ENCODE peak calls at places on chromosome 11, in eight cellular contexts. B is lower lobe of right lung, X is A549, Y is heart right ventricle, P is pancreas, D is cardiac muscle cell, O is IMR-90, E is colonic mucosa. T is an unnamed sample.

GRCh38 chr11:3049430-3050243 is 7.6 kb downstream of the CARS1 start:
- DNase-seq in B (peak; percentile 67), X (peak; percentile 90), Y (peak; percentile 43), P (peak; percentile 76), D (peak; percentile 97), O (peak; percentile 98), E (peak; percentile 60), T (peak; percentile 76)

GRCh38 chr11:69447786-69448185 is 33.7 kb upstream of the LINC01488 start:
- DNase-seq in B (peak; percentile 67), X (no peak), Y (no peak), P (peak; percentile 19), D (no peak), O (no peak), E (no peak), T (peak; percentile 63)

GRCh38 chr11:64239662-64240466 is 1.0 kb upstream of the FKBP2 start:
- DNase-seq in B (no peak), X (no peak), Y (no peak), P (no peak), D (no peak), O (no peak), E (no peak), T (no peak)

GRCh38 chr11:123483058-123483457 is 53.0 kb downstream of the GRAMD1B start:
- DNase-seq in B (no peak), X (peak; percentile 22), Y (no peak), P (no peak), D (peak; percentile 28), O (peak; percentile 70), E (no peak), T (peak; percentile 65)

GRCh38 chr11:15493066-15493465 is 378.3 kb downstream of the INSC start:
- DNase-seq in B (no peak), X (no peak), Y (no peak), P (no peak), D (peak; percentile 6), O (peak; percentile 2), E (no peak), T (no peak)

GRCh38 chr11:57417056-57417455 is 9.9 kb downstream of the SLC43A3 start:
- DNase-seq in B (no peak), X (no peak), Y (no peak), P (no peak), D (peak; percentile 89), O (peak; percentile 48), E (no peak), T (peak; percentile 10)

GRCh38 chr11:19816040-19816439 is 103.4 kb downstream of the NAV2 start:
- DNase-seq in B (no peak), X (no peak), Y (no peak), P (peak; percentile 44), D (no peak), O (no peak), E (no peak), T (no peak)

GRCh38 chr11:119903821-119904220 is 174.8 kb upstream of the NECTIN1 start:
- DNase-seq in B (no peak), X (no peak), Y (no peak), P (no peak), D (no peak), O (no peak), E (no peak), T (no peak)

GRCh38 chr11:35791088-35791958 is 128.7 kb downstream of the TRIM44 start:
- DNase-seq in B (no peak), X (no peak), Y (no peak), P (no peak), D (no peak), O (peak; percentile 43), E (no peak), T (no peak)

GRCh38 chr11:61151545-61152252 is 9.5 kb downstream of the VPS37C start:
- DNase-seq in B (no peak), X (no peak), Y (no peak), P (no peak), D (no peak), O (no peak), E (no peak), T (no peak)
- H3K27ac ChIP-seq in B (no peak overlapping the region), X (no peak overlapping the region), Y (no peak overlapping the region), P (peak overlapping the region; percentile 80), D (peak overlapping the region; percentile 86), O (no peak overlapping the region), E (peak overlapping the region; percentile 50), T (peak overlapping the region; percentile 91)

GRCh38 chr11:78256962-78257361 is 68.2 kb downstream of the USP35 start:
- DNase-seq in B (peak; percentile 80), X (no peak), Y (peak; percentile 84), P (peak; percentile 81), D (peak; percentile 98), O (peak; percentile 92), E (peak; percentile 84), T (no peak)
- H3K27ac ChIP-seq in B (peak overlapping the region; percentile 54), X (no peak overlapping the region), Y (peak overlapping the region; percentile 68), P (peak overlapping the region; percentile 56), D (no peak overlapping the region), O (no peak overlapping the region), E (peak overlapping the region; percentile 2), T (no peak overlapping the region)

GRCh38 chr11:59112494-59112893 is 5.5 kb downstream of the FAM111B start:
- DNase-seq in B (no peak), X (no peak), Y (no peak), P (no peak), D (no peak), O (peak; percentile 39), E (no peak), T (no peak)

GRCh38 chr11:59102259-59102765 is 4.7 kb upstream of the FAM111B start:
- DNase-seq in B (peak; percentile 75), X (peak; percentile 57), Y (peak; percentile 21), P (peak; percentile 71), D (peak; percentile 46), O (peak; percentile 13), E (peak; percentile 79), T (peak; percentile 11)

DNA sequence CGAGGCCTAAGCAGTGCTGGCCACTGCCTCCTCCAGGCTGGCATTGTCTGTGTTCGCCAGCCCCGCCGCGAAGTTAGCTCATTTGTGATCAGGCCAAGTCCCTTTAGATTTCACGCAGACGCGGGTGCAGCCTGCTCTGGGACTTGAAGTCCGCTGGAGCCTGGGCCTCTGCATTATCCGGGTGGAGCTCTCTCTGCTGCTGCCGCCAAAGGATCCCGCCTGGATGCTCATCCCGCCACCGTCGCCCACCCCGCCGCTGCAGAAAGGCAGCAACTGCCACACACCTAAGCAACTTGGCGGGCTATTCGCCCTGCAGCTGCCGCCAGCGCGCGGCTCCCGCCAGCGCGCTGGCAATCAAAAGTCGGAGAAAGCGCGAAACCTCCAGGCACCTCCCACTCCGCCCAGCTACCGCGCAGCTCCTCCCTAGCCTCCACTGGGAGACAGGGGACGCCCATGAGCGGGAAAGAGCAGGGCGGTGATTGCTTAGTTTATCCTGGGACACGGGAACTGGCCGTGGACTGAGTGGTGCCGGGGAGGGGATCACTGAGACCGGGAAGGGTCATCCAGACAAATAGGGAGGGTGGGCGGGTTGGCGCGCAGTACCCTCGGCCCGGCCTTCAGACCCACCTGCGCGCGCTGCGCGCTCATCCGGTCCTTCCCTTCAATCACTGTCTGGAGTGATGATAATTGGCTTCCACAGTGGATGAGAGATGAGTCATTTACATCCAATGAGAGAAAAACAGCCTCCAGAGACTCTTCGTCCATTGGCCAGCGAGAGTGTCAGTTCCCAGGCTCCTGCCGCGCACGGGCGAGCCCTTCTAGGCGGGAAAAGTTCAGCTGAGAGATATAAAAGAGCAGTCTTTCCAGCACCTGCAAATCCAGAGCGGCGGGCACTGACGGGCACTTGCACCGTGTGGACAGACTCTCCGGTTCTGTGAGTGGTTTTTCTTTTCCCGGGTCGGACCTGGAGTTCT is at the start of gene FAM111B:
- DNase-seq in B (peak; percentile 87), X (peak; percentile 89), Y (peak; percentile 90), P (peak; percentile 85), D (peak; percentile 91), O (peak; percentile 91), E (peak; percentile 93), T (peak; percentile 90)
- H3K27ac ChIP-seq in B (no peak within 1 kb of the TSS), X (peak within 1 kb of the TSS; percentile 80), Y (peak within 1 kb of the TSS; percentile 45), P (no peak within 1 kb of the TSS), D (no peak within 1 kb of the TSS), O (no peak within 1 kb of the TSS), E (peak within 1 kb of the TSS; percentile 47), T (no peak within 1 kb of the TSS)

GRCh38 chr11:73578786-73579185 is 19.1 kb downstream of the FAM168A start:
- DNase-seq in B (no peak), X (no peak), Y (no peak), P (no peak), D (no peak), O (no peak), E (no peak), T (peak; percentile 63)
- H3K27ac ChIP-seq in B (no peak overlapping the region), X (no peak overlapping the region), Y (no peak overlapping the region), P (no peak overlapping the region), D (no peak overlapping the region), O (no peak overlapping the region), E (no peak overlapping the region), T (no peak overlapping the region)